ENCODE peak calls at places on chromosome 11, in four cellular contexts. N is IMR-90, J is A549, C is K562. D is an unnamed sample.

GRCh38 chr11:31974737-31975136 is 116.1 kb upstream of the RCN1 start:
- DNase-seq in C (no peak), J (no peak), N (peak; percentile 81), D (no peak)

GRCh38 chr11:44519989-44520737 is 45.3 kb upstream of the CD82 start:
- DNase-seq in C (no peak), N (no peak), J (no peak), D (no peak)

GRCh38 chr11:106159846-106160245 is 82.4 kb downstream of the AASDHPPT start:
- DNase-seq in C (no peak), J (no peak), N (no peak), D (no peak)

GRCh38 chr11:70541699-70542098 is 143.4 kb downstream of the CTTN start:
- DNase-seq in N (no peak), C (no peak), J (no peak), D (no peak)

GRCh38 chr11:66843776-66844495 is 695 bp downstream of the RCE1 start:
- DNase-seq in J (no peak), N (no peak), C (no peak), D (no peak)

GRCh38 chr11:60739114-60739513 is 14.6 kb downstream of the MS4A18 start:
- DNase-seq in N (no peak), J (no peak), C (no peak), D (no peak)

GRCh38 chr11:95024958-95025357 is at the start of gene KDM4E:
- DNase-seq in C (no peak), J (no peak), N (no peak), D (no peak)

GRCh38 chr11:36240178-36240577 is 49.0 kb downstream of the COMMD9 start:
- DNase-seq in J (no peak), N (peak; percentile 15), C (no peak), D (no peak)

GRCh38 chr11:99316761-99317475 is 296.2 kb downstream of the CNTN5 start:
- DNase-seq in J (no peak), N (no peak), C (no peak), D (no peak)

GRCh38 chr11:23974046-23974445 is 522.8 kb upstream of the LUZP2 start:
- DNase-seq in J (no peak), C (no peak), N (no peak), D (no peak)

GRCh38 chr11:99069831-99070444 is 49.2 kb downstream of the CNTN5 start:
- DNase-seq in C (no peak), N (no peak), J (no peak), D (no peak)

GRCh38 chr11:133708547-133709051 is 136.7 kb downstream of the SPATA19 start:
- DNase-seq in N (no peak), J (no peak), C (no peak), D (no peak)

GRCh38 chr11:79170289-79170688 is 270.5 kb downstream of the TENM4 start:
- DNase-seq in C (no peak), N (peak; percentile 17), J (no peak), D (no peak)

GRCh38 chr11:107631043-107631442 is 40.1 kb downstream of the ELMOD1 start:
- DNase-seq in J (no peak), N (no peak), C (no peak), D (no peak)

GRCh38 chr11:130164221-130164570 is 4.6 kb downstream of the ST14 start:
- DNase-seq in C (no peak), J (no peak), N (no peak), D (no peak)

GRCh38 chr11:132451942-132452601 is 1080.2 kb downstream of the OPCML start:
- DNase-seq in N (no peak), J (no peak), C (no peak), D (no peak)

GRCh38 chr11:68337399-68337835 is 25.0 kb downstream of the LRP5 start:
- DNase-seq in C (no peak), J (no peak), N (no peak), D (no peak)

GRCh38 chr11:129652828-129653227 is 162.8 kb upstream of the TMEM45B start:
- DNase-seq in N (peak; percentile 79), J (no peak), C (no peak), D (no peak)

GRCh38 chr11:11251394-11251970 is 101.6 kb downstream of the CSNK2A3 start:
- DNase-seq in J (no peak), C (no peak), N (no peak), D (no peak)

GRCh38 chr11:76159983-76160661 is 46.2 kb downstream of the WNT11 start:
- DNase-seq in N (no peak), J (no peak), C (no peak), D (no peak)

GRCh38 chr11:70578371-70578770 is 180.0 kb downstream of the CTTN start:
- DNase-seq in C (no peak), N (no peak), J (no peak), D (no peak)

GRCh38 chr11:111634981-111635705 is 32.9 kb downstream of the SIK2 start:
- DNase-seq in J (no peak), N (peak; percentile 66), C (peak; percentile 22), D (no peak)

GRCh38 chr11:67056640-67057409 is at the start of gene RHOD:
- DNase-seq in C (no peak), J (no peak), N (no peak), D (no peak)

GRCh38 chr11:130705670-130706421 is 210.4 kb downstream of the SNX19 start:
- DNase-seq in J (no peak), N (no peak), C (no peak), D (no peak)

GRCh38 chr11:116703421-116703820 is 69.4 kb downstream of the BUD13 start:
- DNase-seq in J (no peak), N (no peak), C (no peak), D (no peak)

GRCh38 chr11:114111369-114112042 is 52.0 kb downstream of the ZBTB16 start:
- DNase-seq in J (no peak), N (no peak), C (no peak), D (no peak)

GRCh38 chr11:78420796-78421209 is 3.2 kb upstream of the GAB2 start:
- DNase-seq in J (no peak), N (peak; percentile 85), C (no peak), D (no peak)

GRCh38 chr11:58507355-58507754 is 550 bp downstream of the OR5B21 start:
- DNase-seq in C (no peak), J (no peak), N (no peak), D (no peak)

GRCh38 chr11:58504232-58504631 is 3.7 kb downstream of the OR5B21 start:
- DNase-seq in C (no peak), J (no peak), N (no peak), D (no peak)

GRCh38 chr11:58506935-58507334 is 970 bp downstream of the OR5B21 start:
- DNase-seq in N (no peak), J (no peak), C (no peak), D (no peak)

GRCh38 chr11:58508005-58508404 is at the start of gene OR5B21:
- DNase-seq in N (no peak), J (no peak), C (no peak), D (no peak)

DNA sequence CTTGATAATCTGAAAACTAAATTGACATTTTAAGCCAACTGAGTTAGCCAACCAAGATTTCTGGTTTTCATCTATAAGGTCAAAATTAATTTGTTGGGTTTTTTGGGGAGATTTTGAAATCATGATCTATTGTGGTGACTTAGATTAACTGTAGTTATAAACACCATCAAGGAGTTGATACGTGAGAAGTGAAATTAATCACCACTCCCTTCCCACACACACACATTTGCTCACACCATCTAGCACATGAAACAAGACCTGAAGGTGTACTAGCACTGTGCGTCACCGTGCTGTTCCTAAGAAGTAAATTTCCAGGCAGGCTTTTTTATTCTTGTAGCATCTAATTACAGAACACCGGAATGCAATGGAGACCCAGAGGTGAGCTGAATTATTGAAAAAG is 2.1 kb downstream of the OR5B21 start:
- DNase-seq in N (no peak), J (no peak), C (no peak), D (no peak)
- TF ChIP-seq BHLHE40 in N (no peak), J (no peak), C (no peak), D (no peak)

DNA sequence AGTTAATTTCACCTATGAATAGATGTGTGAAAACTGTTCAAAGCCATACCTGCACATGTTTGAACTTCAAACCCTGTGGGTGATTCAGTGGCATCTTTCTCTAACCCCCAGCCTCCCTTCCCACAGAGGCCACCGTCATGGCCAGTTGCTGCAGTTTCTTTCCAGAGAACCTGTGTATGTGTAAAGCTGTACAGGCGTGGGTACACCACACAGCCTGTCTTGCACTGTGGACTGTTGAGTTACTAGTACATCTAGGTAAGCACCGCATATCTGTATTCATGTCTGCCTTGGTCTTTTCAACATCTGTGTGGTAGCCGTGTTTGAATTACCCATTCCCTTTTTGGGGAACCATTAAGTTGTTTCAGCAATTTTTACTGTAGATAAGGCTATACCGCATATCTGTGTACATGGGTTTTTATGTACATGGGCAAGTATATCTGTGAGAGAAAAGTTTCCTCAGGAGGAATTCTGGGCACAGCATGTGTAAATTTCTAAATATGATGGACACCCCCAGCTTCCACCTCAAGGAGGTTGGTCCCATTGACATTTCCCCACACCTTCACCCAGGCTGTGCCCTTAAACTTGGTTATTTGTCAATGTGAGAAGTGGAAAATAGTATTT is 13.9 kb downstream of the NEAT1 start:
- DNase-seq in C (peak; percentile 23), J (no peak), N (peak; percentile 49), D (no peak)
- TF ChIP-seq BHLHE40 in C (no peak), J (no peak), N (no peak), D (no peak)

GRCh38 chr11:117917591-117917990 is 11.6 kb downstream of the TMPRSS13 start:
- DNase-seq in N (no peak), C (no peak), J (no peak), D (no peak)

GRCh38 chr11:117921893-117922292 is 7.3 kb downstream of the TMPRSS13 start:
- DNase-seq in J (no peak), C (no peak), N (no peak), D (no peak)

GRCh38 chr11:117918366-117919255 is 10.6 kb downstream of the TMPRSS13 start:
- DNase-seq in J (no peak), C (no peak), N (no peak), D (no peak)

GRCh38 chr11:117921456-117921855 is 7.7 kb downstream of the TMPRSS13 start:
- DNase-seq in N (no peak), C (no peak), J (no peak), D (no peak)

GRCh38 chr11:117919326-117920275 is 9.6 kb downstream of the TMPRSS13 start:
- DNase-seq in J (no peak), N (no peak), C (no peak), D (no peak)
- TF ChIP-seq BHLHE40 in J (no peak), N (no peak), C (no peak), D (no peak)

DNA sequence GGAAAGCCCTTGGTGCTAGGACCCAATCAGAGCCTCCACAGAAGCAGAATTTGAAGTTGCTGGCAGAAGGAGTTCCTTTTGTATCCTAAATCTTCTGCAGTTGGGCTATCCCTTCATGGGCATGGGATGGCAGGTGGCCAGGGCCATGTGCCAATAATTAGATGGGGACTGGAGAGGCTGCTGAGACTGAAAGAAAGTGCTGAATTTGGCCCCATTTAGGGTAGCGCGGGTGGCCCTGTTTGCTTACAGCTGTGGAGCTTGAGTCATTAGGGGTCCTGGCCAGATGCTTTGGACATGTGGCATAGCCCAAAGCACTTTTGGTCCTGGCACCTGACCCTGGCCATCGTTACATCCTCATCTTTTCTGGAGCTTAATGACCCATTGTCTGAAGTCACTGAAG is 27.1 kb downstream of the PARVA start:
- DNase-seq in N (no peak), C (no peak), J (no peak), D (no peak)
- TF ChIP-seq BHLHE40 in N (no peak), C (no peak), J (no peak), D (no peak)

D was measured in HEK293T.